ENCODE peak calls at places on chromosomes 16 and 17, in five cellular contexts. E, S, T, K and L are unnamed samples.

GRCh38 chr17:38469875-38470274 is 41.6 kb downstream of the ARHGAP23 start:
- DNase-seq in E (no peak), S (no peak), T (no peak), K (no peak), L (no peak)

GRCh38 chr17:43540821-43541674 is 5.1 kb downstream of the ETV4 start:
- DNase-seq in E (no peak), S (no peak), T (no peak), K (no peak), L (no peak)

GRCh38 chr16:68367034-68367433 is 56.2 kb downstream of the PRMT7 start:
- DNase-seq in E (peak), S (peak), T (no peak), K (peak), L (no peak)

GRCh38 chr17:17376362-17376761 is 73.2 kb downstream of the NT5M start:
- DNase-seq in E (no peak), S (no peak), T (no peak), K (no peak), L (no peak)

GRCh38 chr17:6677158-6677831 is 25.7 kb downstream of the C17orf100 start:
- DNase-seq in E (no peak), S (no peak), T (no peak), K (peak), L (no peak)

GRCh38 chr16:75105306-75106061 is 11.1 kb downstream of the LDHD start:
- DNase-seq in E (peak), S (no peak), T (no peak), K (no peak), L (peak)

GRCh38 chr17:73498854-73499597 is 145.2 kb downstream of the SDK2 start:
- DNase-seq in E (no peak), S (no peak), T (no peak), K (no peak), L (no peak)

GRCh38 chr16:68242085-68242484 is 3.1 kb upstream of the PLA2G15 start:
- DNase-seq in E (no peak), S (no peak), T (no peak), K (no peak), L (no peak)

GRCh38 chr17:31224366-31224765 is 72.7 kb downstream of the OMG start:
- DNase-seq in E (no peak), S (no peak), T (no peak), K (no peak), L (no peak)

GRCh38 chr16:79844603-79845002 is 244.1 kb upstream of the MAF start:
- DNase-seq in E (no peak), S (no peak), T (no peak), K (no peak), L (no peak)

GRCh38 chr16:3509470-3509928 is 8.7 kb downstream of the CLUAP1 start:
- DNase-seq in E (peak), S (no peak), T (no peak), K (peak), L (peak)

GRCh38 chr17:10036511-10037061 is 131.5 kb upstream of the RCVRN start:
- DNase-seq in E (no peak), S (no peak), T (no peak), K (no peak), L (peak)

GRCh38 chr16:71626018-71626857 is at the start of gene MARVELD3:
- DNase-seq in E (peak), S (no peak), T (peak), K (peak), L (no peak)

GRCh38 chr17:45277992-45278391 is 16.1 kb upstream of the SPATA32 start:
- DNase-seq in E (no peak), S (no peak), T (no peak), K (peak), L (no peak)

GRCh38 chr16:81457326-81458133 is 12.9 kb downstream of the CMIP start:
- DNase-seq in E (no peak), S (peak), T (no peak), K (no peak), L (no peak)

GRCh38 chr16:1150511-1150982 is 2.4 kb upstream of the CACNA1H start:
- DNase-seq in E (no peak), S (peak), T (peak), K (no peak), L (no peak)

GRCh38 chr17:82440991-82441627 is 9.4 kb downstream of the CYBC1 start:
- DNase-seq in E (no peak), S (no peak), T (no peak), K (no peak), L (peak)

GRCh38 chr16:86952769-86953168 is 364.4 kb downstream of the C16orf95 start:
- DNase-seq in E (no peak), S (no peak), T (no peak), K (no peak), L (no peak)

GRCh38 chr17:1648582-1649115 is 1.0 kb downstream of the RILP start:
- DNase-seq in E (peak), S (peak), T (peak), K (peak), L (peak)

GRCh38 chr16:57304169-57305061 is 19.9 kb upstream of the PLLP start:
- DNase-seq in E (peak), S (peak), T (no peak), K (peak), L (peak)
- TF ChIP-seq POLR2A in E (no peak), S (no peak), T (no peak), K (no peak), L (no peak)

DNA sequence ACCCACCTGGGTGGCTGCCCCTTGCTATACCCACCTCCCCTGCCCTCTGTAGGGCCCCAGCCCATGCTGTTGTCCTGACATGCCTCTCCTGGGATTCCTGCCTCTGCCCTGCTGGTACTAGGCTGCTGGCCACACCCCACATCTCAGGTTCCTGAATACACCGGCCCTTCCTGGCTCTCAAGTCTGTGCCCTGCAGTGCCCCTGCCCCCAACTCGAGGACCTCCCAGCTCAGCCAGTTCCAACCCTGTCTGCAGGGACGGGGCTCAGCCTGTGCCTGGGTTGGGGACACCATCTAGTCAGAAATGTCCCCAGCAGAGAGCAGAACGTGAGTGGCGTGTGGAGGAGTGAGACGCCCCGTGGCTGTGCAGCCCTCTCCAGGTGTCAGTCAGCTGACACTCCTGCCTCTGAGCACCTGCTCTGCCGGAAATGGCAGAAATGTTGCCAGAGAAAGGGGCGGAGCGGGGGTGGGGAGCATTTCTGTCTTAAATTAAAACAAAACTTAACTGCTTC is 28.7 kb downstream of the ACSF3 start:
- DNase-seq in E (peak), S (no peak), T (no peak), K (peak), L (no peak)
- TF ChIP-seq EP300 in E (no peak), S (no peak), T (no peak), K (no peak), L (no peak)

GRCh38 chr17:79796570-79797491 is at the start of gene CBX8:
- DNase-seq in E (peak), S (peak), T (peak), K (peak), L (peak)
- TF ChIP-seq POLR2A in E (peak), S (peak), T (no peak), K (no peak), L (no peak)

GRCh38 chr17:16001498-16001897 is 1.9 kb downstream of the TTC19 start:
- DNase-seq in E (no peak), S (peak), T (no peak), K (no peak), L (no peak)

GRCh38 chr17:15998031-15998574 is 1.4 kb downstream of the ZSWIM7 start:
- DNase-seq in E (no peak), S (no peak), T (no peak), K (no peak), L (no peak)

GRCh38 chr17:15999141-15999973 is at the start of the genes TTC19 and ZSWIM7:
- DNase-seq in E (peak), S (peak), T (peak), K (peak), L (peak)

GRCh38 chr17:16002708-16003265 is 3.2 kb downstream of the TTC19 start:
- DNase-seq in E (no peak), S (no peak), T (no peak), K (no peak), L (no peak)

GRCh38 chr17:15999974-16000827 is 577 bp downstream of the TTC19 start:
- DNase-seq in E (no peak), S (peak), T (no peak), K (no peak), L (peak)
- TF ChIP-seq EP300 in E (no peak), S (no peak), T (no peak), K (no peak), L (no peak)

GRCh38 chr17:48335168-48335567 is 94.8 kb downstream of the SKAP1 start:
- DNase-seq in E (no peak), S (no peak), T (no peak), K (no peak), L (no peak)
- TF ChIP-seq POLR2A in E (no peak), S (no peak), T (no peak), K (no peak), L (no peak)

GRCh38 chr16:25553711-25554436 is 137.9 kb upstream of the HS3ST4 start:
- DNase-seq in E (no peak), S (peak), T (no peak), K (no peak), L (no peak)
- TF ChIP-seq EP300 in E (no peak), S (no peak), T (no peak), K (no peak), L (no peak)

GRCh38 chr17:42183741-42184711 is 1.2 kb downstream of the HCRT start:
- DNase-seq in E (peak), S (peak), T (peak), K (peak), L (peak)
- TF ChIP-seq POLR2A in E (peak), S (peak), T (no peak), K (no peak), L (no peak)

GRCh38 chr17:64974750-64975317 is 55.6 kb upstream of the LRRC37A3 start:
- DNase-seq in E (no peak), S (no peak), T (no peak), K (no peak), L (no peak)
- TF ChIP-seq EP300 in E (no peak), S (no peak), T (no peak), K (no peak), L (no peak)

GRCh38 chr16:17276610-17277009 is 194.2 kb downstream of the XYLT1 start:
- DNase-seq in E (no peak), S (no peak), T (no peak), K (no peak), L (no peak)

GRCh38 chr16:17273142-17273561 is 197.6 kb downstream of the XYLT1 start:
- DNase-seq in E (no peak), S (peak), T (no peak), K (no peak), L (no peak)

GRCh38 chr16:17272716-17273115 is 198.0 kb downstream of the XYLT1 start:
- DNase-seq in E (no peak), S (no peak), T (no peak), K (no peak), L (no peak)

GRCh38 chr16:17275989-17276530 is 194.7 kb downstream of the XYLT1 start:
- DNase-seq in E (no peak), S (no peak), T (no peak), K (no peak), L (peak)

DNA sequence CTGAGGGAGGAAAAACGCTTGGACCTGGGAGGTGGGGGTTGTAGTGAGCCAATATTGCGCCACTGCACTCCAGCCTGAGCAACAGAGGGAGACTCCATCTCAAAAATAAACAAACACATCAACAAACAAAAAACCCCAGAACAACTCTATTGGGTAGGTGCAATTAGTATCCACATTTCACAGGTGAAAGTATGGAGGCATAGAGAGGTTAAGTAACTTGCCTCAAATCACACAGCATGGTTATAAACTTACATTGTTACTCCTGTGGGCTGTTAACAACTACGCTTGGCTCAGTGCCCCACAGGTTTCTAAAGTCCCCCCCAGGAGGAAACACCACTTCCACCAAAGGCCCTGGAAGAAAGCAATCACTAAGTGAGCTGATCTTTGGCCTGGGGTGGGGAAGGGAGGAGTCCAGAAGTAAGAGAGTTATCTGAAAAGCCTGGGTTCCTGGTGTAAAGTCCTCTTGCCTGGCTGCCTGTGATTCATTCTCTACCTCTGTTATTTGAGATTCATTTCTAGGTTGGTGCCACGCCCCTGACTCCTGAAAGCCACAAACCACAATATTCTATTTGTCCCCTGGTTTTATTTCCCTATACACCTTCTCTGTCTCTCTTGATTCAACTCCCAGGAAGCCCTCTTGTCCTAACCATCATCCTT is 195.6 kb downstream of the XYLT1 start:
- DNase-seq in E (peak), S (peak), T (no peak), K (peak), L (no peak)
- TF ChIP-seq POLR2A in E (no peak), S (no peak), T (no peak), K (no peak), L (no peak)

GRCh38 chr17:40519089-40519775 is 17.8 kb upstream of the TNS4 start:
- DNase-seq in E (no peak), S (no peak), T (no peak), K (no peak), L (peak)

GRCh38 chr17:40517981-40518380 is 16.6 kb upstream of the TNS4 start:
- DNase-seq in E (no peak), S (peak), T (no peak), K (no peak), L (peak)

GRCh38 chr17:40516581-40517285 is 15.3 kb upstream of the TNS4 start:
- DNase-seq in E (peak), S (peak), T (no peak), K (no peak), L (peak)

GRCh38 chr17:40517286-40517662 is 15.9 kb upstream of the TNS4 start:
- DNase-seq in E (no peak), S (no peak), T (no peak), K (no peak), L (peak)

GRCh38 chr17:40518401-40519088 is 17.1 kb upstream of the TNS4 start:
- DNase-seq in E (peak), S (peak), T (no peak), K (no peak), L (no peak)
- TF ChIP-seq EP300 in E (no peak), S (peak), T (no peak), K (no peak), L (no peak)